ENCODE peak calls at places on chromosome 18, in seven cellular contexts. S is GM12878, V is HCT116, K is CD14-positive monocyte, U is thoracic aorta, T is tibial nerve, C is bronchial epithelial cell. L is an unnamed sample.

GRCh38 chr18:5197032-5197434 is at the start of gene AKAIN1:
- DNase-seq in S (no peak), V (no peak), K (no peak), U (no peak), T (no peak), C (no peak), L (no peak)

GRCh38 chr18:25467226-25468065 is 115.5 kb upstream of the ZNF521 start:
- DNase-seq in S (no peak), V (no peak), K (no peak), U (peak; percentile 32), T (no peak), C (no peak), L (no peak)

GRCh38 chr18:73895701-73896100 is 251.9 kb downstream of the FBXO15 start:
- DNase-seq in S (no peak), V (no peak), K (no peak), U (no peak), T (no peak), C (peak; percentile 91), L (no peak)

GRCh38 chr18:23032030-23032582 is 99.0 kb downstream of the RBBP8 start:
- DNase-seq in S (no peak), V (no peak), K (no peak), U (no peak), T (no peak), C (peak; percentile 80), L (no peak)

GRCh38 chr18:63578357-63578958 is 8.7 kb upstream of the SERPINB13 start:
- DNase-seq in S (no peak), V (peak; percentile 41), K (no peak), U (no peak), T (peak; percentile 53), C (peak; percentile 51), L (no peak)

GRCh38 chr18:65146615-65147014 is 604.2 kb upstream of the CDH7 start:
- DNase-seq in S (no peak), V (no peak), K (no peak), U (no peak), T (no peak), C (no peak), L (no peak)

GRCh38 chr18:245282-245847 is 22.5 kb downstream of the THOC1 start:
- DNase-seq in S (no peak), V (no peak), K (no peak), U (no peak), T (no peak), C (no peak), L (no peak)

GRCh38 chr18:26655614-26656400 is 107.5 kb upstream of the KCTD1 start:
- DNase-seq in S (no peak), V (no peak), K (no peak), U (no peak), T (peak; percentile 22), C (peak; percentile 38), L (no peak)

GRCh38 chr18:77858331-77858730 is 608.7 kb downstream of the GALR1 start:
- DNase-seq in S (no peak), V (no peak), K (no peak), U (no peak), T (no peak), C (no peak), L (no peak)

GRCh38 chr18:11981633-11982366 is 493 bp downstream of the IMPA2 start:
- DNase-seq in S (no peak), V (no peak), K (peak; percentile 66), U (no peak), T (peak; percentile 45), C (no peak), L (no peak)

GRCh38 chr18:57802166-57802868 is 798 bp downstream of the ATP8B1 start:
- DNase-seq in S (no peak), V (no peak), K (no peak), U (no peak), T (no peak), C (no peak), L (no peak)

GRCh38 chr18:14189858-14190257 is 57.6 kb upstream of the ZNF519 start:
- DNase-seq in S (no peak), V (peak; percentile 70), K (no peak), U (no peak), T (no peak), C (peak; percentile 86), L (no peak)

GRCh38 chr18:13368080-13368813 is 149.7 kb downstream of the LDLRAD4 start:
- DNase-seq in S (no peak), V (no peak), K (no peak), U (no peak), T (no peak), C (no peak), L (no peak)

GRCh38 chr18:30763913-30764350 is 278.6 kb downstream of the DSC3 start:
- DNase-seq in S (no peak), V (no peak), K (no peak), U (no peak), T (no peak), C (no peak), L (no peak)

GRCh38 chr18:77749189-77749588 is 499.5 kb downstream of the GALR1 start:
- DNase-seq in S (no peak), V (no peak), K (no peak), U (no peak), T (no peak), C (no peak), L (no peak)

GRCh38 chr18:26497881-26498280 is 50.5 kb downstream of the KCTD1 start:
- DNase-seq in S (no peak), V (no peak), K (no peak), U (no peak), T (no peak), C (no peak), L (no peak)

GRCh38 chr18:49399003-49399402 is 61.4 kb downstream of the DYM start:
- DNase-seq in S (no peak), V (no peak), K (no peak), U (no peak), T (no peak), C (peak; percentile 63), L (no peak)

GRCh38 chr18:58755304-58756010 is 84.2 kb downstream of the MALT1 start:
- DNase-seq in S (no peak), V (no peak), K (no peak), U (no peak), T (no peak), C (peak; percentile 62), L (no peak)

GRCh38 chr18:53796042-53796729 is 428.3 kb downstream of the MBD2 start:
- DNase-seq in S (no peak), V (no peak), K (no peak), U (no peak), T (peak; percentile 36), C (peak; percentile 94), L (no peak)

GRCh38 chr18:6109743-6110142 is 214.4 kb upstream of the TMEM200C start:
- DNase-seq in S (no peak), V (no peak), K (no peak), U (no peak), T (no peak), C (no peak), L (no peak)

GRCh38 chr18:8359076-8359475 is 250.2 kb upstream of the RAB12 start:
- DNase-seq in S (no peak), V (no peak), K (no peak), U (no peak), T (no peak), C (no peak), L (no peak)

GRCh38 chr18:78169487-78169886 is 810.1 kb upstream of the SALL3 start:
- DNase-seq in S (no peak), V (no peak), K (no peak), U (no peak), T (no peak), C (no peak), L (no peak)

GRCh38 chr18:11885278-11885991 is 22.7 kb downstream of the MPPE1 start:
- DNase-seq in S (no peak), V (no peak), K (peak; percentile 73), U (no peak), T (no peak), C (no peak), L (no peak)

DNA sequence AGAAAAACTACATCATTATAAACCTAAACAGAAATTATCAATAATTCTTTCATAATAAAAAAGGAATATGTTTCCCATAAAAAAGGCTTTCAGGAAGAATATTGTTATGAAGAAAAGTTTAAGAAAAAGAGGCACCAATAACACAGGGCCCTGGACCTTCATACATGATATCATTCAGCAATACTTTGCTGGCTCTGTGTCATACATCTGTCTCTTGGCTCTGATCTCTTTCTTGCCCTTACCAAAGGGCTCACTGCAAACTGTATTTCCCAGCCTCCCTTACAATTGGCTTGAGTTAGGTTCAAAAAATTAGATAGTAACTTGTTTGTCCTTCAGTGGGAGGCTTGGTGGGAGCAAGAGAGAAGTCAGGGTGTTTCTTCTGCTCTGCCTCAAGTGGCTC is 499.0 kb downstream of the TGIF1 start:
- DNase-seq in S (no peak), V (no peak), K (no peak), U (no peak), T (no peak), C (no peak), L (no peak)
- TF ChIP-seq CTCF in S (no peak), V (no peak), K (no peak), U (no peak), T (no peak), C (no peak), L (no peak)

DNA sequence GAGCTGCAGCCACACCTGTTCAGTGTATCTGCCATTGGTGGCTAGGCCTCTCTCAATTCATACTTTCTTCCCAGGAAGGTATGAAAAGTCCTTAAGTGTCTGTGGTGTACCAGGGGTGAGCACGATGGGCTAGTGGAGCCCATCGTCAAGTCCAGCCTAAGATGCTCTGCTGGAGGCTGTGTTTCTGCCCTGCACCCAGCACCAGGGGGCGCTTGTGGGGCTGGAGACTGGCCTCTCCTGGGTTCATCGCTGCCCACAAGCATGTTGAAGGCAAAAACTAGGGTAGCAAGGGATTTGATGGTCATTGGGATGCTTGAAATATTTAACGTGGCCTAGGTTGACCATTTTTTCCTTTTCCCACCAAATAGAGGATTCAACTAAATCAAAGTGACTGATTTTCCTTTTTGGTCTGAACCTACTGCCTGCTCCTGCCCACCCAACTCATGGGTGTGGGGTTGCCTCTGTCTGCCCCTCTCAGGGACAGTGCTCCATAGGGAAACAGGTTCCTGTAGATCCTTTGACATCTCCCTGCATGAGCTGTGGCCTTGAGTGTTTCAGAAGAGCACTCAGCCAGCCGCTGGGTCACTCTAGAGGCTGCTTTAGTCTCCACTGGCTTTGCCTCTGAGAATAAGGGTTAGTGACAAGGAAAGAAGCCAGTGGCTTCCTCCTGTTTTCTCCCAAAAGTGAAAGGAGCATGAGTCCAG is 59.0 kb downstream of the TPGS2 start:
- DNase-seq in S (no peak), V (peak; percentile 13), K (no peak), U (no peak), T (no peak), C (no peak), L (no peak)
- TF ChIP-seq CTCF in S (peak; percentile 26), V (peak; percentile 21), K (no peak), U (peak; percentile 42), T (no peak), C (peak; percentile 31), L (peak; percentile 48)

GRCh38 chr18:33334781-33335180 is 105.7 kb downstream of the CCDC178 start:
- DNase-seq in S (no peak), V (no peak), K (no peak), U (no peak), T (no peak), C (no peak), L (no peak)
- TF ChIP-seq CTCF in S (no peak), V (no peak), K (no peak), U (no peak), T (no peak), C (no peak), L (no peak)

DNA sequence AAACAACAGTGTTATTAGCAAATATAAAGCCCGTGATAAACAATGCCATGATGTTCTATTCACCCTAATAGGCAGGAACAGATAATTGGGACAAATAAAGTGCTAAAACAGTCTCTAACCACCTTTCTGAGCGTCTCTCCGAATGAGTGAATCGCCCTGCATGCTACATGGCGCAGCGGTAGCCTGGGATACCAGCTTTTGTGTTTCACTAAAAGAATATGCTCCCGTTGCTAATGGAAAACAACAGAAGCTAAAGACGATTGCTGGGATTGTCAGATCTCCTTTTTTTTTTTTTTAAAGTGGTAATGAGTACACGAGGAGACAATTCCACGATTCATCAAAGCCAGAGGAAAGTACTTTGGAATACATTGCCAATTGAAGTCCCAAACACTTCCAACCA is 1815.2 kb upstream of the CELF4 start:
- DNase-seq in S (no peak), V (no peak), K (no peak), U (no peak), T (no peak), C (no peak), L (no peak)
- TF ChIP-seq CTCF in S (no peak), V (no peak), K (no peak), U (no peak), T (no peak), C (no peak), L (no peak)

L was measured in chondrocyte.